ENCODE peak calls at places on chromosomes 7 and 10, in eight cellular contexts. One of them, this sample, is unnamed.

GRCh38 chr10:43049081-43049551 is 27.8 kb upstream of the RET start:
- DNase-seq in A673: no peak
- DNase-seq in PC-3: no peak
- DNase-seq in MM.1S: no peak
- DNase-seq in K562: no peak
- DNase-seq in fibroblast of lung: no peak
- DNase-seq in PC-9: no peak
- DNase-seq in GM23338: no peak
- DNase-seq in this sample: no peak

GRCh38 chr10:119466655-119467054 is 75.9 kb downstream of the RGS10 start:
- DNase-seq in A673: no peak
- DNase-seq in PC-3: peak
- DNase-seq in MM.1S: no peak
- DNase-seq in K562: no peak
- DNase-seq in fibroblast of lung: peak
- DNase-seq in PC-9: peak
- DNase-seq in GM23338: no peak
- DNase-seq in this sample: no peak

GRCh38 chr10:74502963-74503608 is 323.3 kb upstream of the KAT6B start:
- DNase-seq in A673: peak
- DNase-seq in PC-3: peak
- DNase-seq in MM.1S: no peak
- DNase-seq in K562: no peak
- DNase-seq in fibroblast of lung: peak
- DNase-seq in PC-9: peak
- DNase-seq in GM23338: no peak
- DNase-seq in this sample: no peak

GRCh38 chr10:23095404-23095965 is at the start of gene MSRB2:
- DNase-seq in A673: peak
- DNase-seq in PC-3: peak
- DNase-seq in MM.1S: peak
- DNase-seq in K562: peak
- DNase-seq in fibroblast of lung: peak
- DNase-seq in PC-9: peak
- DNase-seq in GM23338: peak
- DNase-seq in this sample: peak

GRCh38 chr10:25818751-25819150 is 115.3 kb upstream of the MYO3A start:
- DNase-seq in A673: no peak
- DNase-seq in PC-3: no peak
- DNase-seq in MM.1S: no peak
- DNase-seq in K562: no peak
- DNase-seq in fibroblast of lung: no peak
- DNase-seq in PC-9: no peak
- DNase-seq in GM23338: peak
- DNase-seq in this sample: peak

GRCh38 chr10:22927661-22928403 is at the start of gene ARMC3:
- DNase-seq in A673: peak
- DNase-seq in PC-3: peak
- DNase-seq in MM.1S: peak
- DNase-seq in K562: peak
- DNase-seq in fibroblast of lung: peak
- DNase-seq in PC-9: peak
- DNase-seq in GM23338: peak
- DNase-seq in this sample: peak

GRCh38 chr10:22500567-22501369 is 155.5 kb downstream of the SPAG6 start:
- DNase-seq in A673: no peak
- DNase-seq in PC-3: no peak
- DNase-seq in MM.1S: no peak
- DNase-seq in K562: no peak
- DNase-seq in fibroblast of lung: no peak
- DNase-seq in PC-9: no peak
- DNase-seq in GM23338: no peak
- DNase-seq in this sample: no peak

GRCh38 chr7:42237891-42238531 is 1.0 kb upstream of the GLI3 start:
- DNase-seq in A673: peak
- DNase-seq in PC-3: no peak
- DNase-seq in MM.1S: peak
- DNase-seq in K562: peak
- DNase-seq in fibroblast of lung: peak
- DNase-seq in PC-9: no peak
- DNase-seq in GM23338: peak
- DNase-seq in this sample: peak

GRCh38 chr7:77327932-77328628 is 88.1 kb downstream of the GSAP start:
- DNase-seq in A673: no peak
- DNase-seq in PC-3: peak
- DNase-seq in MM.1S: no peak
- DNase-seq in K562: no peak
- DNase-seq in fibroblast of lung: no peak
- DNase-seq in PC-9: no peak
- DNase-seq in GM23338: no peak
- DNase-seq in this sample: no peak

GRCh38 chr10:14056545-14057332 is 274.0 kb downstream of the FRMD4A start:
- DNase-seq in A673: no peak
- DNase-seq in PC-3: no peak
- DNase-seq in MM.1S: no peak
- DNase-seq in K562: no peak
- DNase-seq in fibroblast of lung: peak
- DNase-seq in PC-9: peak
- DNase-seq in GM23338: peak
- DNase-seq in this sample: peak

DNA sequence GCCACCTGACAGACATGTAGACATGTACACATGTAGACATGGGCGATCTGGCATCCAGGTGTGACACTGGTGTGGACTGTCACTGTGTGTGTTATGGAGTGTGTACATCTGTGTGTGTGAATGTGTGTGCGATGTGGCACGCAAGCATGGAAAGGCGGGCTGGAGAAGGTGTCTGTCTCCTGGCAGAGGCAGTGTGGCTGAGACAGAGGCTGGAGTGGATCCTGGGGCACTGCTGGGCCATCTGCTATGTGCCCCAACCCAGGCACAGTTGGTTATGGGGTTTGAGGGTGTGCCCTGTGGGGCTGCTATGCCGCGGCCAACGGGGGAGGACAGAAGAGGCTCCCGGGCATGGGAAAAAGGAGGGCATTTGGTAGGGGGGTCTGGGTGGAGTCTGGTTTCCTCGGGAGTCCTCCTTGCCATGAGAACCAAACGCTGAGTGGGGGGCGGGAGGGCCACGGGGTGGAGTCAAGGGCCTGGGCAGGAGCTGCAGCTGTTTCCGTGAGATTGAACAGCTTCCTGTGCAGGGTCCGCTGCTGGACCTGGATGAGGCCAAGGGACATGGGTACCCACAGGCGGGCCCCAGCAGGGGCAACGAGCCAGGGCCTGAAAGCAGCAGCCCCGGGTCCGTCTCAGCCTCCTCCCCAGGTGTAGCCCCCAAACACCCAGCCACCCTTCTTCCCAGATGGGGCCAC is 1.3 kb downstream of the ELN start:
- DNase-seq in A673: no peak
- DNase-seq in PC-3: no peak
- DNase-seq in MM.1S: no peak
- DNase-seq in K562: no peak
- DNase-seq in fibroblast of lung: no peak
- DNase-seq in PC-9: no peak
- DNase-seq in GM23338: no peak
- DNase-seq in this sample: no peak
- TF ChIP-seq EZH2 in A673: no peak
- TF ChIP-seq EZH2 in PC-3: no peak
- TF ChIP-seq EZH2 in MM.1S: no peak
- TF ChIP-seq EZH2 in K562: no peak
- TF ChIP-seq EZH2 in fibroblast of lung: no peak
- TF ChIP-seq EZH2 in PC-9: no peak
- TF ChIP-seq EZH2 in GM23338: no peak
- TF ChIP-seq EZH2 in this sample: no peak

DNA sequence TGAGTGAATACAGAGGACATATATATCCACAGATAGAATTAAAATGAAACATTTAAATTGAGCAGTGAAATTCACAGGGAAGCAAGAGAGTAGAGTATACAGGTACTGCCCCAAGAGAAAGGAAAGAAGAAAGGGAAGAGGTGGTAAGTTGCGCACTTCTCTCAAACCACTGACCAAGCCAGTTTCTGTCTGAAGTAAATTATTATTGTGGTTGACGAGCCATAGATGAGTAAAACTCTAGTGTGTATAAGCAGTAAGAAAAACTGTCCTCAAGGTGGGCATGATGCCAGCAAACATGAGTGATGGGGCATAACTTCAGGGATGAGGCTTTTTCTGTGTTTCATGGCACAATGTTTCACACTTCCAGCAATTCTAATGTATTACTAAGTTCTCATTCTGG is 4.4 kb upstream of the BET1 start:
- DNase-seq in A673: no peak
- DNase-seq in PC-3: peak
- DNase-seq in MM.1S: no peak
- DNase-seq in K562: no peak
- DNase-seq in fibroblast of lung: peak
- DNase-seq in PC-9: no peak
- DNase-seq in GM23338: no peak
- DNase-seq in this sample: no peak
- TF ChIP-seq EZH2 in A673: no peak
- TF ChIP-seq EZH2 in PC-3: no peak
- TF ChIP-seq EZH2 in MM.1S: no peak
- TF ChIP-seq EZH2 in K562: no peak
- TF ChIP-seq EZH2 in fibroblast of lung: no peak
- TF ChIP-seq EZH2 in PC-9: no peak
- TF ChIP-seq EZH2 in GM23338: no peak
- TF ChIP-seq EZH2 in this sample: no peak

DNA sequence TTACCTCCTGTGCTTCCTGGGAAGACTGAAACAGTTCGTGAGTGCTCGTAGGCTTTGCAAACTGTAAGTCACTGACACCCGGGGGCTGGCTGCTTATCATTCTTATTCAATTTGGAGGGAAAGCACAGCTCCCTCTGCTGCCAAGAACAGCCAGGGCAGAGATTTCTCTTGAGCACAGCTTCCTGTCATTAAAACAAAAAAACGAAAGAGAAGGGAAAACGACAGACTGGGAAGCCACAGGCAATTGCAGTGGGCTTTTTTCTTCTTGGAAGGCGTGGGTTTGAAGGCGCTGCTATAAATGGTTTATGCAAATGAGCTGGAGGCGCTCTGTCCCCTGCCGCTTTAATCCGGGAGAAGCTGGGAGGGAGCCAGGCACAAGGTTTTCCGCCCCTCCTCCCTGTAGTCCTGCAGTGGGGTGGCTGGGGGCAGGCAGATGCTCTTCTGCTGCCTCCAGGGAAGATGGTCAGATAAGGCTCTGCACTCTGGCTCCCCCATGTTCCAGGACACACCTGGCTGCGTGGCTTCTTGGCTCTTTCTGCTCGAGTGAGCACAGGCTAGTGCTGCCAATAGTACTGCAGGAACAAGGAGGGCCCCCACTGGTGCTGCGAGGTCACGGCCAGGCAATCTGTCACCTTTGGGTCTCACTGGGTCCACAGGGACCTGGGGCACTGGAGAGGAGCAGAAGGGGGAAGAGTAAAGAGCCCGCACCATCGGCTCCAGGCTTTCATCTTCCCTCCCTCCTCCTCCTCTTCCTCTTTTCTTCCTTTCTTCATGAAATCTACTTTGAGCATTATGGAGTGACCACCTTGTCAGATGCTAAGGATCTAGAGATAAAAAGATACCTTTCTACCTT is 49.5 kb downstream of the NEURL1 start:
- DNase-seq in A673: peak
- DNase-seq in PC-3: peak
- DNase-seq in MM.1S: peak
- DNase-seq in K562: no peak
- DNase-seq in fibroblast of lung: peak
- DNase-seq in PC-9: no peak
- DNase-seq in GM23338: peak
- DNase-seq in this sample: peak
- TF ChIP-seq EZH2 in A673: no peak
- TF ChIP-seq EZH2 in PC-3: no peak
- TF ChIP-seq EZH2 in MM.1S: no peak
- TF ChIP-seq EZH2 in K562: no peak
- TF ChIP-seq EZH2 in fibroblast of lung: peak
- TF ChIP-seq EZH2 in PC-9: no peak
- TF ChIP-seq EZH2 in GM23338: no peak
- TF ChIP-seq EZH2 in this sample: no peak

GRCh38 chr10:7409045-7409731 is 1.6 kb downstream of the SFMBT2 start:
- DNase-seq in A673: peak
- DNase-seq in PC-3: peak
- DNase-seq in MM.1S: peak
- DNase-seq in K562: peak
- DNase-seq in fibroblast of lung: peak
- DNase-seq in PC-9: no peak
- DNase-seq in GM23338: peak
- DNase-seq in this sample: peak
- TF ChIP-seq EZH2 in A673: no peak
- TF ChIP-seq EZH2 in PC-3: no peak
- TF ChIP-seq EZH2 in MM.1S: no peak
- TF ChIP-seq EZH2 in K562: no peak
- TF ChIP-seq EZH2 in fibroblast of lung: no peak
- TF ChIP-seq EZH2 in PC-9: no peak
- TF ChIP-seq EZH2 in GM23338: peak
- TF ChIP-seq EZH2 in this sample: peak

GRCh38 chr10:102231357-102232318 is 5.5 kb downstream of the ELOVL3 start:
- DNase-seq in A673: peak
- DNase-seq in PC-3: peak
- DNase-seq in MM.1S: peak
- DNase-seq in K562: peak
- DNase-seq in fibroblast of lung: no peak
- DNase-seq in PC-9: no peak
- DNase-seq in GM23338: peak
- DNase-seq in this sample: peak
- TF ChIP-seq EZH2 in A673: no peak
- TF ChIP-seq EZH2 in PC-3: no peak
- TF ChIP-seq EZH2 in MM.1S: no peak
- TF ChIP-seq EZH2 in K562: no peak
- TF ChIP-seq EZH2 in fibroblast of lung: peak
- TF ChIP-seq EZH2 in PC-9: no peak
- TF ChIP-seq EZH2 in GM23338: peak
- TF ChIP-seq EZH2 in this sample: peak

GRCh38 chr7:35258125-35258890 is 4.4 kb upstream of the TBX20 start:
- DNase-seq in A673: no peak
- DNase-seq in PC-3: no peak
- DNase-seq in MM.1S: no peak
- DNase-seq in K562: no peak
- DNase-seq in fibroblast of lung: no peak
- DNase-seq in PC-9: no peak
- DNase-seq in GM23338: no peak
- DNase-seq in this sample: peak
- TF ChIP-seq EZH2 in A673: no peak
- TF ChIP-seq EZH2 in PC-3: no peak
- TF ChIP-seq EZH2 in MM.1S: no peak
- TF ChIP-seq EZH2 in K562: no peak
- TF ChIP-seq EZH2 in fibroblast of lung: no peak
- TF ChIP-seq EZH2 in PC-9: no peak
- TF ChIP-seq EZH2 in GM23338: peak
- TF ChIP-seq EZH2 in this sample: no peak